ENCODE peak calls at places on chromosomes 5 and 9, in seven cellular contexts. E is Panc1, N is HepG2, D is HCT116, T is upper lobe of left lung, X is GM12878, W is K562. Q is an unnamed sample. For H3K9me3 and H3K4me1, the result is how much of the 10 kb centered on the place peaks cover.

GRCh38 chr5:332843-333242 is 11.3 kb downstream of the AHRR start:
- ATAC-seq in T (no peak), D (no peak), N (no peak), X (peak), W (no peak), E (no peak), Q (no peak)

GRCh38 chr9:3682186-3682585 is 156.4 kb upstream of the RFX3 start:
- ATAC-seq in T (no peak), N (no peak), D (no peak), W (no peak), E (no peak), X (no peak), Q (no peak)

GRCh38 chr9:85523202-85523601 is 218.6 kb downstream of the AGTPBP1 start:
- ATAC-seq in N (no peak), X (no peak), E (no peak), W (no peak), D (no peak), T (no peak), Q (no peak)

GRCh38 chr9:5459289-5459829 is 9.0 kb downstream of the CD274 start:
- ATAC-seq in E (no peak), D (no peak), W (no peak), X (peak), T (peak), N (no peak), Q (no peak)

GRCh38 chr5:140194662-140195061 is 19.7 kb downstream of the CYSTM1 start:
- ATAC-seq in N (no peak), X (no peak), D (no peak), T (no peak), W (no peak), E (no peak), Q (no peak)

GRCh38 chr9:94300470-94301301 is 27.8 kb downstream of the NUTM2F start:
- ATAC-seq in E (no peak), W (peak), X (no peak), N (no peak), T (no peak), D (peak), Q (no peak)

GRCh38 chr5:111997308-111998159 is 240.5 kb upstream of the NREP start:
- ATAC-seq in E (no peak), D (peak), N (no peak), W (no peak), X (peak), T (peak), Q (peak)

GRCh38 chr5:98415663-98416062 is 357.8 kb upstream of the RGMB start:
- ATAC-seq in E (no peak), N (no peak), T (no peak), X (no peak), W (no peak), D (no peak), Q (no peak)

GRCh38 chr5:149913449-149914419 is 30.9 kb downstream of the PDE6A start:
- ATAC-seq in D (no peak), N (no peak), W (peak), E (no peak), X (peak), T (no peak), Q (no peak)

GRCh38 chr5:107705390-107706014 is 34.8 kb upstream of the EFNA5 start:
- ATAC-seq in N (no peak), E (no peak), X (no peak), T (no peak), W (no peak), D (no peak), Q (no peak)

GRCh38 chr5:42767491-42768105 is 11.0 kb downstream of the CCDC152 start:
- ATAC-seq in T (peak), E (peak), D (peak), X (peak), N (peak), W (peak), Q (no peak)

GRCh38 chr5:81779935-81780266 is 29.0 kb upstream of the SSBP2 start:
- ATAC-seq in T (peak), D (no peak), E (peak), X (no peak), N (peak), W (peak), Q (no peak)

GRCh38 chr5:10703676-10704075 is 57.4 kb downstream of the DAP start:
- ATAC-seq in E (no peak), D (no peak), N (no peak), T (no peak), X (no peak), W (peak), Q (no peak)

GRCh38 chr5:134577796-134578577 is 52.5 kb downstream of the JADE2 start:
- ATAC-seq in W (peak), E (peak), D (peak), N (peak), X (peak), T (peak), Q (peak)

GRCh38 chr5:157362502-157362901 is 96.6 kb downstream of the CYFIP2 start:
- ATAC-seq in X (no peak), N (no peak), E (no peak), T (no peak), D (no peak), W (no peak), Q (no peak)

GRCh38 chr5:14628346-14628745 is 36.2 kb upstream of the OTULIN start:
- ATAC-seq in E (no peak), W (peak), T (peak), N (peak), D (no peak), X (peak), Q (no peak)

GRCh38 chr5:179533907-179534306 is 16.4 kb upstream of the RUFY1 start:
- ATAC-seq in W (no peak), E (no peak), T (no peak), D (no peak), X (peak), N (no peak), Q (no peak)

GRCh38 chr5:144284036-144284435 is 113.4 kb downstream of the KCTD16 start:
- ATAC-seq in W (no peak), N (no peak), D (no peak), X (no peak), E (no peak), T (no peak), Q (no peak)

GRCh38 chr5:12951846-12952245 is 992.6 kb downstream of the DNAH5 start:
- ATAC-seq in W (no peak), X (no peak), D (no peak), E (no peak), N (no peak), T (no peak), Q (no peak)

GRCh38 chr5:118326496-118327045 is 661.8 kb downstream of the DTWD2 start:
- ATAC-seq in N (no peak), E (peak), X (no peak), T (peak), D (no peak), W (no peak), Q (no peak)

GRCh38 chr5:156094001-156094400 is 233.0 kb upstream of the SGCD start:
- ATAC-seq in T (peak), X (no peak), E (no peak), W (no peak), D (no peak), N (no peak), Q (no peak)

GRCh38 chr9:113343732-113344231 is 3.7 kb upstream of the WDR31 start:
- ATAC-seq in X (no peak), W (peak), T (peak), D (no peak), E (no peak), N (no peak), Q (peak)

GRCh38 chr5:112529525-112529924 is 110.4 kb upstream of the EPB41L4A start:
- ATAC-seq in N (no peak), W (peak), D (peak), T (no peak), X (peak), E (peak), Q (no peak)

GRCh38 chr9:121073038-121073437 is 1.7 kb upstream of the CNTRL start:
- ATAC-seq in W (no peak), T (peak), D (no peak), X (no peak), E (no peak), N (no peak), Q (peak)

GRCh38 chr9:3888496-3888858 is 362.7 kb upstream of the RFX3 start:
- ATAC-seq in N (no peak), X (no peak), W (no peak), D (no peak), E (no peak), T (no peak), Q (no peak)

GRCh38 chr5:14244721-14245518 is 101.8 kb downstream of the TRIO start:
- ATAC-seq in D (no peak), X (no peak), N (no peak), T (no peak), W (no peak), E (peak), Q (no peak)

GRCh38 chr5:175107865-175108264 is 336.1 kb downstream of the DRD1 start:
- ATAC-seq in T (no peak), W (no peak), N (no peak), D (no peak), E (no peak), X (no peak), Q (no peak)

GRCh38 chr5:59773286-59773685 is 120.2 kb downstream of the PDE4D start:
- ATAC-seq in D (no peak), W (no peak), E (no peak), N (no peak), X (no peak), T (no peak), Q (no peak)

GRCh38 chr9:83986223-83986622 is 5.6 kb downstream of the RMI1 start:
- ATAC-seq in W (no peak), E (no peak), N (no peak), T (no peak), D (no peak), X (peak), Q (no peak)

GRCh38 chr5:171893290-171893890 is 107.8 kb downstream of the SMIM23 start:
- ATAC-seq in W (no peak), T (no peak), X (no peak), N (no peak), E (no peak), D (no peak), Q (no peak)

GRCh38 chr9:126625329-126626116 is 11.8 kb downstream of the LMX1B start:
- ATAC-seq in X (no peak), E (no peak), T (peak), N (no peak), D (no peak), W (no peak), Q (no peak)

GRCh38 chr9:126676685-126677143 is 63.0 kb downstream of the LMX1B start:
- ATAC-seq in X (no peak), T (no peak), D (no peak), N (no peak), E (no peak), W (no peak), Q (no peak)

GRCh38 chr5:143641549-143641955 is 170.4 kb upstream of the HMHB1 start:
- ATAC-seq in D (no peak), W (no peak), T (no peak), X (peak), E (no peak), N (no peak), Q (no peak)

GRCh38 chr5:78387468-78388153 is 27.2 kb downstream of the SCAMP1 start:
- ATAC-seq in X (no peak), E (no peak), T (no peak), W (no peak), N (no peak), D (no peak), Q (no peak)
- H3K9me3 ChIP-seq in X (under half), E (under half), T (under half), W (under half), N (under half), D (under half), Q (under half)

GRCh38 chr5:82924990-82925385 is 152.2 kb downstream of the TMEM167A start:
- ATAC-seq in X (no peak), E (no peak), T (no peak), W (no peak), N (no peak), D (no peak), Q (no peak)
- H3K4me1 ChIP-seq in X (under half), E (under half), T (under half), W (under half), N (under half), D (under half), Q (under half)

GRCh38 chr5:17810734-17811133 is 176.5 kb downstream of the TAF11L14 start:
- ATAC-seq in D (no peak), W (no peak), E (no peak), X (no peak), T (no peak), N (no peak), Q (no peak)
- TF ChIP-seq POLR2AphosphoS5 in D (no peak), W (no peak), E (no peak), X (no peak), T (no peak), N (no peak), Q (no peak)

DNA sequence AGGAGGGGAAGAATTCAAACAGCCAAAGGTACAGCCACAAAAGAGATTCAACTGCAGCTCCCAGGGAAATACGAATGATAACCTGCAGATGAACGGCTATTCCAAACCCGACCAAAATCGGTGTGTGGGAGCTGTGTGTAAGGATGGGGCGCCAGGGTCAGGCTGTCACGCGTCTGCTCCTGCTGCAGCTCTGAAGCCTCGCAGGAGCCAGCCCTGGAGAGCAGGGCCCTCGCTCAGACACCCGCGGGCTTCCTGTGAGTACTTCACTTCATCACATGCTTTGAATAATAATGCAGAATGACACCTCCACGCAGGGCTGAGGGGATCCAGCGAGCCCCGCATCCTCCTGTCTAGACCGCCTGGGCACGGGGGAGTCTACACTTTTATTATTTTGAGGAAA is 307.5 kb upstream of the IRX2 start:
- ATAC-seq in E (no peak), X (no peak), W (no peak), N (no peak), D (no peak), T (no peak), Q (no peak)
- H3K9me3 ChIP-seq in E (under half), X (under half), W (under half), N (under half), D (under half), T (under half), Q (under half)

DNA sequence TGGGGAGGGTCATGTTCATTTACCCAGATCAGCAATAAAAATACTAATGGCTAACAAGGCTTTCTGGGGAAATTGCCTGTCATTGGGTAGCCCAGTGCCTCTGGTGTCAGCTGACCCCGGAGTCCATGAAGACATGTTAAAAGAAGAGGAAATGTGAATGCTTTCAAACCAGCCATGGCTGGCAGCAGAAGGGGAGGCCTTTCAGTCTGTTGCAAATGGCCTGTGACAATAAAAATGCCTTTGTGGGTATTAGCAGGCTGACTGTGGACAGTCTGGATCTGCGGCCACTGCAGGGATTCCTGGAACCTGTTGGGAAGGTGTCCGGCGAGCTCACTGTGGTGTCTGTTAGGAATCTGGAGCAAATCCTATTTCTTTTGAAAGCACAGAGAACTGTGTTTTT is 7.5 kb downstream of the ABL1 start:
- ATAC-seq in N (no peak), T (no peak), W (no peak), X (peak), D (no peak), E (no peak), Q (no peak)
- H3K4me1 ChIP-seq in N (under half), T (under half), W (under half), X (under half), D (under half), E (half or more), Q (under half)

DNA sequence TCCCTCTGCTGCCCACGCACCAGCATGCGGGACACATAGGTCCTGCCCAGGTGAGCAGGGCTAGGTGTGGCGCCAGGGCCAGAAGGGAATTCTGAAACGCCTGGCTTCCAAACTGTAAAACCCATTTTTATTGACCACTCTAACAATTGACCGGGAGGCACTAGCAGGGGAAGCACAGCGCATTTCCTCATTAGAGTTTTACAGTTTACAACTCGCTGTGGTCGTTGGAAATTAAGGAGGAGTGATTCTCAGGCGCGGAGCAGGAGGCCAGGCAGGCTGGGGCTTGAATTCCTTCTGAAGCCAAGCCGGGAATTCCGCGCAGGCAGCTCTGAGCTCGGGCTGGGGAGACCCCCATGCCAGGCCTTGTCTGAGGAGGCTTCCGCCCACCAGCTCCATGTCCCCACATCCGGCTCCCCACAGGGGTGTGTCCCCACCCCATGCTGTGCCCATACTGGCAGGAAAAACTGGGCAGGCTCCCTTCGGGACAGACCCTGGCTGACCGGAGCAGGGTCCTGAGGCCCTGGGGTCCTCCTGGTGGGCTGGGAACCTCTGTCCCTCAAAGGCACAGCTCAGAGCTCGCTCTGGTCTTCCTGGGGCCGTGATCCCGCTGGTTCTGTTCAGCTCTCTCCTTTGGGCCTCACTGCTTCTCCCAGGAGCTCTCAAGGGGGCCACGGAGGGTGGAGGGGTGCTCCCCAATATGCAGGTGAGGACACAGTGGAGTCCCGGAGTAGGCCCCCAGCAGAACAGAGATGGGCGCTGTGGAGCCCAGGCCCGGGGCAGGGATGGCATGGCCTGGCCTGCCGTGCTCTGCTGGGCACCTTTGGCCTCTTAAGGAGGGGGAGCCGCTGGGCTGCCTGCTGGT is 1.2 kb upstream of the NRARP start:
- ATAC-seq in T (no peak), W (no peak), D (no peak), X (no peak), E (no peak), N (no peak), Q (no peak)
- TF ChIP-seq POLR2AphosphoS5 in T (no peak), W (no peak), D (no peak), X (no peak), E (no peak), N (no peak), Q (no peak)

DNA sequence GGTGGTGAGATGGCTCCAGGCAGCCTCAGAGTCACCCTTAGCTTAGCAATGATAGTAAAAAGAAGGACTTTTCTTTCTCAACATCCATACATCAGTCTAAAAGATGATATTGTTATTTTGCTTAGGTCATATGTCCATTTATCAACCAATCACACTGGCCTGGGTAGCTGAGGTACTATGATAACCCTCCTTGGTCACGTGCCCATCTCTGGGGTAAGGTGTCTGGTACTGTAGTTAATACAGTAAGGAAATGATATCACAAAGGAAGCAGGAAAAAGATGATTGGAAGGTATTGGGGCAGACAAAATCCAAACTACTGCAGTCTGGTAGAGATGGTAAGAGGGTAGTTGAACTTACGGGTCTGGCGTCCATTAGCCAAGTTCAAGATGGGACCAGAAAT is 5.1 kb upstream of the SMAD5 start:
- ATAC-seq in N (no peak), E (no peak), W (no peak), X (no peak), D (no peak), T (no peak), Q (no peak)
- H3K9me3 ChIP-seq in N (under half), E (under half), W (under half), X (under half), D (under half), T (under half), Q (under half)

DNA sequence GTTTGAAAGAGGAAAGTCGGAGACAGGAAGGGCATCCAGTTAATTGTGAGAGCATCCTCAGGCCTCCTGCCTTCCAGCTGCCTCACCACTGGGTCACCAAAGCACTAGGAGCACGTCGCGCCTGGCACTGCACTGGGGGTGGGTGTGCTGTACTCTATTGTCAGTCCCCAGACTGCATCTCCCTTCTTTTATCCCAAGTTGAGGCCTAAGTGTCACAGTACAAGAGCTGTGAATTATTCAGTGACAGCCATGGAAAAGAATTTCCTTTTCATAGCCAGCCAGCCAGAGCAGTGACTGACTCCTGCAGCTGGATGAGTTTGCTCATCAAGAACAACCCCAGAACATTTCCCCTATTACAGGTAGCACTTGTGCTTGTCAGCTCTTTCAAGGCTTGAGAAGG is 16.3 kb downstream of the CLTA start:
- ATAC-seq in N (peak), E (no peak), D (no peak), X (no peak), T (no peak), W (no peak), Q (no peak)
- H3K4me1 ChIP-seq in N (under half), E (under half), D (under half), X (under half), T (under half), W (under half), Q (under half)